ENCODE peak calls at places on chromosomes 1 and 21, in ten cellular contexts. T is endothelial cell of umbilical vein; P is activated CD8-positive, alpha-beta T cell treated with anti-CD3 and anti-CD28 coated beads for 36 hours; D is neural crest cell; X is CD8-positive, alpha-beta T cell; H is HepG2; Q is endothelial cell; O is cardiac muscle cell; L is RWPE1; J is GM13976. A is an unnamed sample.

GRCh38 chr1:37473431-37474050 is 839 bp upstream of the ZC3H12A start:
- DNase-seq in X (no peak), O (no peak), P (peak), H (no peak), Q (no peak), T (peak), J (peak), D (no peak), L (peak), A (peak)

GRCh38 chr1:93662481-93663190 is 19.0 kb downstream of the BCAR3 start:
- DNase-seq in Q (no peak), L (no peak), O (no peak), P (no peak), X (no peak), T (no peak), D (no peak), H (no peak), J (no peak), A (peak)

GRCh38 chr1:241637046-241637590 is 3.1 kb downstream of the CHML start:
- DNase-seq in P (no peak), D (no peak), X (no peak), O (no peak), J (no peak), L (no peak), H (no peak), Q (no peak), T (no peak), A (no peak)

GRCh38 chr1:202806845-202807366 is 1.3 kb downstream of the KDM5B start:
- DNase-seq in L (peak), O (peak), T (peak), H (no peak), D (peak), X (peak), Q (peak), P (peak), J (peak), A (peak)

GRCh38 chr1:240033406-240033805 is 58.3 kb upstream of the FMN2 start:
- DNase-seq in X (no peak), L (no peak), P (no peak), D (no peak), Q (no peak), T (no peak), J (no peak), O (no peak), H (no peak), A (no peak)

GRCh38 chr1:109272831-109273547 is 10.0 kb downstream of the PSRC1 start:
- DNase-seq in H (no peak), X (no peak), T (no peak), D (no peak), L (peak), O (no peak), Q (no peak), J (no peak), P (no peak), A (no peak)

GRCh38 chr1:27992271-27992670 is 32.5 kb downstream of the XKR8 start:
- DNase-seq in Q (peak), D (no peak), X (peak), T (peak), O (peak), L (no peak), P (peak), J (no peak), H (no peak), A (no peak)

GRCh38 chr1:218462591-218462990 is 117.5 kb downstream of the TGFB2 start:
- DNase-seq in D (no peak), O (no peak), T (peak), X (no peak), L (no peak), H (no peak), J (no peak), P (no peak), Q (no peak), A (peak)

GRCh38 chr1:59046730-59047157 is 250.2 kb upstream of the FGGY start:
- DNase-seq in D (no peak), X (no peak), T (peak), Q (no peak), H (no peak), L (no peak), O (no peak), P (peak), J (peak), A (peak)

GRCh38 chr21:42118901-42119300 is 47.8 kb downstream of the UMODL1 start:
- DNase-seq in X (no peak), P (peak), H (no peak), O (no peak), J (no peak), L (no peak), D (no peak), T (no peak), Q (no peak), A (no peak)

GRCh38 chr1:115807723-115808122 is 33.2 kb downstream of the NHLH2 start:
- DNase-seq in X (no peak), D (peak), Q (peak), P (peak), J (peak), L (peak), O (peak), T (peak), H (peak), A (peak)

GRCh38 chr1:58763214-58763613 is 20.6 kb downstream of the JUN start:
- DNase-seq in D (no peak), X (no peak), O (no peak), T (peak), P (no peak), Q (no peak), L (no peak), J (no peak), H (peak), A (peak)

GRCh38 chr1:203153989-203154821 is 21.4 kb downstream of the MYBPH start:
- DNase-seq in D (no peak), H (no peak), J (no peak), L (peak), X (no peak), T (peak), Q (no peak), P (no peak), O (no peak), A (peak)

GRCh38 chr1:204924013-204924759 is 53.5 kb downstream of the NFASC start:
- DNase-seq in X (no peak), L (peak), D (no peak), T (no peak), P (no peak), O (no peak), J (no peak), H (peak), Q (no peak), A (no peak)

GRCh38 chr1:106921186-106921585 is 135.3 kb upstream of the PRMT6 start:
- DNase-seq in O (no peak), X (no peak), H (no peak), T (no peak), J (no peak), D (no peak), Q (no peak), L (no peak), P (no peak), A (no peak)

GRCh38 chr21:38958940-38959685 is 153.4 kb downstream of the ETS2 start:
- DNase-seq in H (peak), D (no peak), J (no peak), P (peak), L (no peak), O (no peak), Q (no peak), T (no peak), X (no peak), A (peak)

DNA sequence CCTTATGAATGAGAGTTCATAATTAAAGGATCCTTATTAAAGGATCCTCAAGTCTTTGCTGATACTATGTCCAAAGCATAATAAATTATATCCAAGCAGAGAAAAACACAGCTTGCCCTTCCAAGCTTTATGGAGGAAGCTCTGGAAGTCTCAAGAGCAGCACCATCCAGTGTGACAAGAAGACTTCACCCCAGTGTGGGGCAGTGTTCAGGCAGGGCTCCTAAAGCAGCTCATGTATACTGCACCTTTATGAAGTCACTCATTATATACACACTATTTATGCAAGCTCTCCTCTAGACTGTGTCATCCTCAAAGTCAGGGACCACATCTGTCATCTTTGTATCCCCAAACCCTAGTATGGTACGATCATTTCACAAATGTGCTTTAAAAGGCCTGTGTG is 11.9 kb upstream of the CCN1 start:
- DNase-seq in O (no peak), D (no peak), L (no peak), T (no peak), Q (no peak), P (no peak), H (no peak), X (no peak), J (no peak), A (no peak)
- TF ChIP-seq CTCF in O (no peak), D (no peak), L (no peak), T (no peak), Q (no peak), P (no peak), H (no peak), X (no peak), J (no peak), A (no peak)

GRCh38 chr1:8879348-8880067 is 1.0 kb upstream of the ENO1 start:
- DNase-seq in J (no peak), P (no peak), D (no peak), T (no peak), O (no peak), L (no peak), H (no peak), Q (no peak), X (no peak), A (no peak)
- TF ChIP-seq CTCF in J (no peak), P (peak), D (no peak), T (no peak), O (peak), L (no peak), H (no peak), Q (no peak), X (peak), A (no peak)

DNA sequence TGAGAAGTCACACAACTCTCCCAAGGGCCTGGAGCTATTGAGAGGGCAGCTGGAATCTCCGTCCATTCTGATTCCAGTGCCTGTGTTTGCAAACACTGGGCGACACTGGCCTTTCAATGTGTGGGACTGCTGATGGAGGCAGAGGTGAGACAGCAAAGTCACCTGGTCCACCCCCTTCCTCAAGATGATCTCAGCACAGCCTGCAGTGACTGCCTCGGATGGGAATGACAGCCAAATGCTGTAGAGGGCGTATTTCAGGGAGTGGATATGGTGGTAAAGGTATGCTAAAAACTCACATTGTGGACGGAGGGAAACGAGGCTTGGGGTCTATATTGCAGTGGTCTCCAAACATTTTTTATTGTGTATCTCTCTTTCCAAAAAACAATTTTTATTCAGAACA is 15.5 kb upstream of the PGBD5 start:
- DNase-seq in Q (no peak), P (no peak), D (no peak), L (no peak), H (no peak), O (no peak), X (no peak), J (no peak), T (no peak), A (no peak)
- TF ChIP-seq CTCF in Q (no peak), P (no peak), D (no peak), L (no peak), H (no peak), O (no peak), X (no peak), J (no peak), T (no peak), A (no peak)

DNA sequence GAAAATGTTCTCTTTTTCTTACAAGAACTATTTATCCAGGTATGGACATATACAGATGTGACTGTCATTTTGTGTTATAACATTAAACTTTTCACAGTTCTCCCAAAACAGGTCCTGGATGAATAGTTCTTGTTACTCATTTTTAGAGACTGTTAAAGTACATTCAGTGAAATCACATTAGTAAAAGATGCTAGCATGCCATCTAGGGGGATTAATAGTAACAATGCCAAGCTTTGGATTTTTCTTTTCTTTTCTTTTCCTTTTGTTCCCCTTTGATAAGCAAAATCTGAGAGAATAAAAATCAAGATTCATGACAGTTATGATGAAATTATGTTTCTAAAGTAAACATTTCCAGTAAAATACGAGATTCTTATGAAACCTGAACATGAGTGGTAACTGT is 77.6 kb downstream of the TPR start:
- DNase-seq in Q (no peak), X (no peak), D (no peak), T (peak), H (no peak), J (no peak), O (no peak), L (no peak), P (no peak), A (no peak)
- TF ChIP-seq CTCF in Q (no peak), X (no peak), D (no peak), T (no peak), H (no peak), J (no peak), O (no peak), L (no peak), P (no peak), A (no peak)

GRCh38 chr1:2534775-2535387 is 4.8 kb upstream of the HES5 start:
- DNase-seq in L (peak), T (no peak), X (no peak), J (no peak), H (no peak), P (no peak), Q (no peak), O (no peak), D (no peak), A (peak)

GRCh38 chr1:2533356-2533755 is 3.3 kb upstream of the HES5 start:
- DNase-seq in H (no peak), X (no peak), D (no peak), T (no peak), J (no peak), O (no peak), L (peak), P (no peak), Q (no peak), A (no peak)

GRCh38 chr1:2535981-2536380 is 5.9 kb upstream of the HES5 start:
- DNase-seq in O (no peak), J (no peak), D (no peak), P (no peak), L (no peak), Q (no peak), T (no peak), H (no peak), X (no peak), A (no peak)

GRCh38 chr1:2534315-2534714 is 4.3 kb upstream of the HES5 start:
- DNase-seq in Q (no peak), L (no peak), O (no peak), T (no peak), P (no peak), D (no peak), J (no peak), H (no peak), X (no peak), A (no peak)

DNA sequence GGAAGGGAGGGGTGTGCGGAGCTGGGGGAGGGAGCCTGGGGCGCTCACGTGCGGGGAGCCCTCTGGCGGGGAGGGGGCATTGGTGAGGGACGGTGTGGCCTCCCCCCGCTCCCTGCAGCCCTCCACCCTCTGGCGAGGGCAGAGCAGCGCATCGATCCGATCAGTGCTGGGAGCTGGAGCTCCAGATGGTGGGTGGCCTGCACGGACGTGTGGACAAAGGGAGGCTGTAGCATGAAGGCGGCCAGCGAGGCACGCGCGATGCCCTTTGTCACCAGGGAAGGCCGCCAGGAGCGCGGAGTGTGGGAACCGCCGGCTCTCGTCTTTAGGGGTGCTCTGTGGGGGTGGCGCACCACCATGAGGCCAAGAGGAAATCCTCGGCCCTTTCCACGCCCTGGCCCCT is 5.4 kb upstream of the HES5 start:
- DNase-seq in L (no peak), Q (no peak), X (no peak), O (no peak), T (no peak), J (no peak), D (peak), P (no peak), H (no peak), A (no peak)
- TF ChIP-seq CTCF in L (no peak), Q (no peak), X (no peak), O (no peak), T (no peak), J (no peak), D (no peak), P (no peak), H (no peak), A (no peak)

GRCh38 chr1:207811319-207811718 is 59.5 kb downstream of the CD46 start:
- DNase-seq in P (no peak), L (no peak), T (no peak), D (no peak), X (no peak), H (no peak), O (no peak), J (no peak), Q (no peak), A (no peak)

GRCh38 chr1:207813513-207813881 is 61.6 kb downstream of the CD46 start:
- DNase-seq in H (no peak), O (no peak), J (no peak), Q (no peak), T (no peak), X (no peak), P (no peak), D (no peak), L (no peak), A (no peak)

GRCh38 chr1:207812778-207813512 is 61.1 kb downstream of the CD46 start:
- DNase-seq in T (no peak), Q (no peak), P (no peak), L (no peak), O (no peak), H (no peak), D (no peak), X (no peak), J (no peak), A (no peak)

GRCh38 chr1:207810606-207811295 is 58.9 kb downstream of the CD46 start:
- DNase-seq in H (no peak), P (no peak), T (no peak), L (no peak), D (no peak), X (no peak), Q (no peak), J (no peak), O (no peak), A (no peak)

GRCh38 chr1:207811920-207812720 is 60.3 kb downstream of the CD46 start:
- DNase-seq in Q (peak), L (no peak), J (peak), T (peak), D (no peak), X (no peak), H (peak), O (no peak), P (no peak), A (peak)
- TF ChIP-seq CTCF in Q (peak), L (no peak), J (peak), T (peak), D (peak), X (no peak), H (peak), O (peak), P (no peak), A (peak)

GRCh38 chr1:101820080-101820479 is 176.6 kb downstream of the OLFM3 start:
- DNase-seq in H (peak), J (no peak), P (no peak), L (peak), Q (peak), X (no peak), D (no peak), O (peak), T (peak), A (peak)
- TF ChIP-seq CTCF in H (peak), J (peak), P (no peak), L (peak), Q (peak), X (no peak), D (peak), O (peak), T (no peak), A (no peak)

GRCh38 chr1:44805311-44806024 is 1.7 kb downstream of the DYNLT4 start:
- DNase-seq in H (no peak), X (no peak), T (no peak), P (no peak), O (no peak), L (no peak), J (no peak), Q (no peak), D (no peak), A (no peak)
- TF ChIP-seq CTCF in H (no peak), X (no peak), T (no peak), P (no peak), O (no peak), L (no peak), J (no peak), Q (no peak), D (no peak), A (no peak)

A was measured in fibroblast of villous mesenchyme.